ENCODE peak calls at places on chromosomes 16 and 17, in four cellular contexts. E is neuronal stem cell, O is SJSA1, M is A549. U is an unnamed sample.

GRCh38 chr16:50604065-50604418 is 55.8 kb downstream of the NKD1 start:
- DNase-seq in E (no peak), M (no peak), O (no peak), U (no peak)

GRCh38 chr17:60142872-60143499 is 6.8 kb upstream of the CA4 start:
- DNase-seq in E (peak; percentile 79), M (peak; percentile 91), O (peak; percentile 87), U (peak; percentile 84)

GRCh38 chr17:15972497-15972951 is 27.0 kb downstream of the ZSWIM7 start:
- DNase-seq in M (no peak), E (no peak), O (no peak), U (no peak)

GRCh38 chr17:81349397-81350319 is 45.6 kb upstream of the BAHCC1 start:
- DNase-seq in M (no peak), O (no peak), E (no peak), U (no peak)

GRCh38 chr17:9672266-9672665 is 26.9 kb downstream of the USP43 start:
- DNase-seq in E (no peak), O (no peak), M (no peak), U (no peak)

GRCh38 chr16:57643166-57643813 is 14.9 kb downstream of the ADGRG1 start:
- DNase-seq in M (no peak), E (no peak), O (no peak), U (no peak)

GRCh38 chr17:59666235-59666634 is 41.0 kb downstream of the PTRH2 start:
- DNase-seq in O (no peak), M (no peak), E (no peak), U (no peak)

GRCh38 chr17:39702901-39703893 is 3.3 kb downstream of the ERBB2 start:
- DNase-seq in M (peak; percentile 94), O (no peak), E (no peak), U (no peak)

GRCh38 chr16:81770008-81770407 is 9.1 kb upstream of the PLCG2 start:
- DNase-seq in M (no peak), O (no peak), E (no peak), U (no peak)

GRCh38 chr16:49884033-49884707 is 28.3 kb upstream of the ZNF423 start:
- DNase-seq in O (no peak), M (no peak), E (no peak), U (no peak)

GRCh38 chr16:85399583-85400284 is 213.4 kb upstream of the GSE1 start:
- DNase-seq in O (no peak), E (no peak), M (no peak), U (peak; percentile 15)

GRCh38 chr16:87581867-87582220 is 20.5 kb upstream of the JPH3 start:
- DNase-seq in O (peak; percentile 98), E (no peak), M (peak; percentile 90), U (peak; percentile 95)

GRCh38 chr16:87579691-87580090 is 22.6 kb upstream of the JPH3 start:
- DNase-seq in O (peak; percentile 72), M (no peak), E (no peak), U (no peak)

GRCh38 chr16:87576191-87576590 is 26.1 kb upstream of the JPH3 start:
- DNase-seq in O (no peak), M (no peak), E (no peak), U (no peak)

GRCh38 chr16:87580855-87581261 is 21.4 kb upstream of the JPH3 start:
- DNase-seq in M (peak; percentile 81), O (peak; percentile 98), E (no peak), U (no peak)

GRCh38 chr16:87578531-87578930 is 23.8 kb upstream of the JPH3 start:
- DNase-seq in E (no peak), O (no peak), M (no peak), U (no peak)
- H3K4me3 ChIP-seq in E (no peak overlapping the region), O (no peak overlapping the region), M (no peak overlapping the region), U (no peak overlapping the region)

DNA sequence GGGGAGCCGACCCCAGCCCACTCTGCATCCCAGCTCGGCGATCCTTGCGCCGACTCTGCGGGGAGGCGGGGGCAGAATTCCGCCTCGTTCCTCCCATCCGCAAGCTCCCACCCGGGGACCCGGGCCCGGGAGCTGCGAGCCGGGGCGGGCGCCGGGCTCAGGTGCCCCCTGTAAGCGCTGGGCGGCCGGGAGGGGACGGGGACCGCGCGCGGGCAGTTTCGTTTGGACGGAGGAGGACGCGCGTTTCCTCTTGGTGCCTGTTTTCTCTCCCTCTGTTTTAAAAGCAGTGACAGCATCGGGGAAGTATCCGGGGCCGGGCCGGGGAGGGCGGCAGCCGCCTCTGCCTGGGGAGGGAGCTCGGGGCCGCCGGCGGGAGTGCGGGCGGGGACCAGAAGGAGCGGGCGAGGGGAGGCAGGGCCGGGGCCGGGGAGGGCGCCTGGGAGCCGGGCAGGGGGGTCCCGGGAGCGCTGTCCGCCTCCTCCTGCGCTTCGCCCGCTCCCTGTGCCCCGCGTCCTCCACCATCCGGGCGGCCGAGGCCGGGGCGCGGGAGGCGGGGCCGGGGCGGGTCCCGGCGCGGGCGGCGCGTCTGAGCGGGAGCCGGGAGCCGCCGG is 57.0 kb downstream of the RAP1GAP2 start:
- DNase-seq in E (no peak), O (peak; percentile 24), M (peak; percentile 63), U (peak; percentile 80)
- H3K4me1 ChIP-seq in E (peaks cover 13% of the 10 kb centered on the region), O (peaks cover 22% of the 10 kb centered on the region), M (peaks cover 23% of the 10 kb centered on the region), U (peaks cover 36% of the 10 kb centered on the region)

GRCh38 chr16:75266738-75267630 is 15.6 kb upstream of the BCAR1 start:
- DNase-seq in O (no peak), M (no peak), E (no peak), U (no peak)
- H3K4me3 ChIP-seq in O (peak overlapping the region; percentile 99), M (peak overlapping the region; percentile 97), E (peak overlapping the region; percentile 93), U (peak overlapping the region; percentile 96)

DNA sequence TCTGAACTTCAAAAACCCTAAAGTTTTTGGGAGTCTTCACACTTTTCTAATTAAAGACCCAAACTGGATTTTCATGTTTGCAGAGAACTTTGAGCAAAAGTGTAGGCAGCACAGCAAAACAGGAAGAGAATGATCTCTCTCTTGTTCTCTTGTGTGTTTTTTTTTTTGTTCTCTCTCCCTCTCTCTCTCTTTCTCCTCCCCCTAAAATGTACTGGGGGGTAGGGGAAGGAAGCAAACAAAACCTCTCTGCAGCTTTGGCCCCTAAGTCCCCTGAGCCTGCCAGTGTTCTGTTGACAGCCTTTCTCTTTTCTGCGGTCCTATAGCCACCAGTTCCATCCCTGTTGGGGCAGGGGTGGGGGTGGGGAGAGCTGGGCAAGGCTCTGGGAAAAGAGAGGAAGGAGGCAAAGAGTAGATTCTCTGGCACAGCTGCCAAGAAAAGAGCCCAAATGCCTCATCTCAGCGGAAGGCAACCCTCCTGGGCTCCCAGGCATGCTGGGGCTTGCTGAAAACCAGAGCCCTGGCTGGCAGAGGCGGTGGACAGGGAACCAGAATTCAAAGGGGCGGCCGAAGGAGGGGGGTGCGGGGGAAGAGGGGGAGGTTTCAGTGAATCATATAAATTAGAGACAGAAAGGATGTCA is 295.4 kb downstream of the SOX9 start:
- DNase-seq in E (no peak), O (peak; percentile 62), M (no peak), U (no peak)
- H3K4me1 ChIP-seq in E (peaks cover 11% of the 10 kb centered on the region), O (peaks cover 56% of the 10 kb centered on the region), M (peaks cover 41% of the 10 kb centered on the region), U (peaks cover 12% of the 10 kb centered on the region)

GRCh38 chr17:17420035-17420434 is 56.8 kb upstream of the MED9 start:
- DNase-seq in E (no peak), M (no peak), O (no peak), U (peak; percentile 66)

GRCh38 chr17:17422217-17422610 is 54.6 kb upstream of the MED9 start:
- DNase-seq in E (no peak), O (no peak), M (no peak), U (no peak)

GRCh38 chr17:17421346-17422216 is 55.2 kb upstream of the MED9 start:
- DNase-seq in E (no peak), O (no peak), M (no peak), U (peak; percentile 45)

GRCh38 chr17:17419621-17420020 is 57.2 kb upstream of the MED9 start:
- DNase-seq in M (no peak), O (no peak), E (no peak), U (peak; percentile 57)

GRCh38 chr17:17420561-17421269 is 56.1 kb upstream of the MED9 start:
- DNase-seq in O (no peak), E (no peak), M (no peak), U (peak; percentile 85)
- H3K4me3 ChIP-seq in O (no peak overlapping the region), E (no peak overlapping the region), M (no peak overlapping the region), U (no peak overlapping the region)

GRCh38 chr16:73149329-73149728 is 101.4 kb upstream of the ZFHX3 start:
- DNase-seq in M (no peak), O (no peak), E (no peak), U (no peak)
- H3K4me1 ChIP-seq in M (no peaks in the 10 kb centered on the region), O (no peaks in the 10 kb centered on the region), E (peaks cover 15% of the 10 kb centered on the region), U (no peaks in the 10 kb centered on the region)

DNA sequence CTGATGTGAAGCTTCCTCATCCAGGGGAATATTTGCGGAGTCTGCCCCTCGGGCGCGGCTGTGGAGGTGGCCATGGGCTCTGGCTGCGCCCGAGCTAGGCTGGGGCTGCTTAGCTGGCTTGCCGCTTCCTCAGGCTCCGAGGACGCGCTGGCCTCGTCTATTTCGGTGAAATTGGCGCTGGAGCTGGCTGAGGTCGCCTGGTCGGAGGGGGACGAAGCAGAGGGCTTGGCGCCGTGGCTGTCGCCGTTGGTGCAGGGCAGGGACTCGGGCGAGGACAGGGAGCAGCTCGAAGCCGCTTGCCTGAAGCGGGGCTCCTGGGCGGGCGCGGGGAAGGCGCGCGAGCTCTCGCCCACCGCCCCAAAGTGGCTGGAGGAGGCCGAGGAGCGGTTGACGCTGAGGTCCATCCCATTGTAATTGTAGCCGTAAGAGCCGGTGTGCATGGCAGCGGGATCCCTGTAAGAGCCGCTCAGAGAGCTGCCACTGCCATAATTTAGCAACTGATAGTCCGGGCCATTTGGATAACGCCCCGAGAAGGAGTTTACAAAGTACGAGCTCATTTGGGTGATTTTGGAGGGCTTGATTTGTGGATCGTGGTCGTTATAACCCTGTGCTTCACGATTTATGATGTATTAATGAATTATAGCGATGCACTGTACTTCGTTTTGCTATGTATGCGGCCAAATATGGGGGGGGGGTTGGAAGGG is at the start of gene HOXB5:
- DNase-seq in O (no peak), E (no peak), M (no peak), U (no peak)
- H3K4me3 ChIP-seq in O (peak within 1 kb of the TSS; percentile 24), E (no peak within 1 kb of the TSS), M (peak within 1 kb of the TSS; percentile 22), U (peak within 1 kb of the TSS; percentile 10)

GRCh38 chr17:50196826-50197225 is 4.6 kb downstream of the COL1A1 start:
- DNase-seq in O (peak; percentile 97), M (no peak), E (no peak), U (peak; percentile 66)
- H3K4me1 ChIP-seq in O (peaks cover 79% of the 10 kb centered on the region), M (peaks cover 44% of the 10 kb centered on the region), E (peaks cover 3% of the 10 kb centered on the region), U (peaks cover 51% of the 10 kb centered on the region)

DNA sequence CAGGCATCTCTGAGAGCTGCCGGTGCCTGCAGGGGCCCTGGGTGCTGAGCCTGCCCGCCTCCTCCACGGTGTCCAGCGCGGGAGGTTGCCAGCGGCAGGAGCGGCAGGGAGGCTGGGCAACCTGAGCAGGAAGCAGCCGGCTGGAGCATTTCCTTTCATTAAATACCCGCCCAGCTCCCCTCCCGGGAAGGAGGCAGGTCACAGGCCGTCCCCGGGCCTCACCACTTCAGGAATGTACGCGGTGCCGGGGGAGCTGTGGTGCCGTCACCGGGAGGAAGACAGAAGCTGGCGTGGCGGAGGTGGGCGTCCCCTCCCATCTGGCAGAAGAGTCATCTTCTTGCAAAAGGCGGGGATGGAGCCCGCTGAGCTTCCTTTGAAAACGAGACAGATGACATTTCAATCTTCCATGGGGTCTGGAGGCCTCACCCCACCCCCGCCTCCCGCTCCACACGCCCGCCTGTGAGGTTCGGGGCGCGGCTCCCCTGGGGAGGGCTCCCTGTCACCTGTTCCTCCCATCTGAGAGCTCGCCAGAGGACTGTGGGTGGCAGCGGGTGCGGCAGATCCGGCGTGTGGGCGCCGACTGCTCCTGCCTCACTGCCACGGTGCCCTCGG is 16.0 kb downstream of the SOX8 start:
- DNase-seq in E (no peak), M (peak; percentile 49), O (peak; percentile 44), U (peak; percentile 35)
- H3K4me3 ChIP-seq in E (peak overlapping the region; percentile 34), M (peak overlapping the region; percentile 33), O (no peak overlapping the region), U (peak overlapping the region; percentile 11)

U was measured in tibial artery.